ENCODE peak calls at places on chromosomes 13 and 19, in seven cellular contexts. J is fibroblast of lung, L is neural progenitor cell, E is PC-3, F is HCT116, T is H1, A is GM23248. R is an unnamed sample.

GRCh38 chr19:14203258-14203657 is 2.7 kb downstream of the ADGRL1 start:
- DNase-seq in J (no peak), L (no peak), E (no peak), F (no peak), T (peak; percentile 55), A (no peak), R (no peak)

GRCh38 chr19:55368701-55369563 is 1.3 kb downstream of the IL11 start:
- DNase-seq in J (peak; percentile 68), L (peak; percentile 63), E (peak; percentile 67), F (no peak), T (no peak), A (peak; percentile 93), R (no peak)

GRCh38 chr13:51999525-51999924 is 11.7 kb downstream of the ATP7B start:
- DNase-seq in J (peak; percentile 43), L (no peak), E (peak; percentile 38), F (no peak), T (no peak), A (peak; percentile 25), R (no peak)

GRCh38 chr13:94701313-94702180 is 10.8 kb downstream of the SOX21 start:
- DNase-seq in J (no peak), L (no peak), E (no peak), F (no peak), T (peak; percentile 60), A (no peak), R (no peak)

GRCh38 chr19:2449019-2449418 is 7.7 kb downstream of the LMNB2 start:
- DNase-seq in J (peak; percentile 32), L (no peak), E (no peak), F (no peak), T (no peak), A (peak; percentile 20), R (no peak)

GRCh38 chr19:20038358-20039202 is 725 bp downstream of the ZNF682 start:
- DNase-seq in J (peak; percentile 25), L (no peak), E (no peak), F (no peak), T (no peak), A (peak; percentile 63), R (no peak)

GRCh38 chr19:42054205-42054604 is 15.8 kb downstream of the GRIK5 start:
- DNase-seq in J (no peak), L (no peak), E (no peak), F (no peak), T (no peak), A (no peak), R (no peak)

GRCh38 chr19:3743486-3743885 is 18.0 kb downstream of the APBA3 start:
- DNase-seq in J (no peak), L (no peak), E (no peak), F (no peak), T (no peak), A (peak; percentile 23), R (no peak)

GRCh38 chr13:98254541-98254940 is 77.5 kb upstream of the RNF113B start:
- DNase-seq in J (peak; percentile 68), L (no peak), E (no peak), F (no peak), T (no peak), A (peak; percentile 85), R (peak; percentile 58)

GRCh38 chr19:54137913-54138776 is 583 bp downstream of the CNOT3 start:
- DNase-seq in J (no peak), L (peak; percentile 75), E (no peak), F (no peak), T (peak; percentile 67), A (peak; percentile 53), R (no peak)

GRCh38 chr19:3250675-3251074 is 26.2 kb downstream of the CELF5 start:
- DNase-seq in J (no peak), L (no peak), E (peak; percentile 38), F (peak; percentile 42), T (peak; percentile 64), A (peak; percentile 43), R (no peak)

GRCh38 chr13:57286511-57287098 is 119.6 kb downstream of the PRR20E start:
- DNase-seq in J (no peak), L (peak; percentile 82), E (no peak), F (no peak), T (no peak), A (no peak), R (no peak)

GRCh38 chr13:40589285-40590109 is 76.9 kb downstream of the FOXO1 start:
- DNase-seq in J (peak; percentile 77), L (peak; percentile 38), E (peak; percentile 53), F (no peak), T (no peak), A (peak; percentile 53), R (no peak)

GRCh38 chr19:3284759-3285646 is 60.5 kb downstream of the CELF5 start:
- DNase-seq in J (peak; percentile 25), L (peak; percentile 97), E (peak; percentile 95), F (peak; percentile 96), T (peak; percentile 100), A (peak; percentile 64), R (no peak)

GRCh38 chr19:5627395-5627904 is 4.6 kb downstream of the SAFB start:
- DNase-seq in J (peak; percentile 45), L (peak; percentile 19), E (no peak), F (no peak), T (no peak), A (peak; percentile 68), R (no peak)

DNA sequence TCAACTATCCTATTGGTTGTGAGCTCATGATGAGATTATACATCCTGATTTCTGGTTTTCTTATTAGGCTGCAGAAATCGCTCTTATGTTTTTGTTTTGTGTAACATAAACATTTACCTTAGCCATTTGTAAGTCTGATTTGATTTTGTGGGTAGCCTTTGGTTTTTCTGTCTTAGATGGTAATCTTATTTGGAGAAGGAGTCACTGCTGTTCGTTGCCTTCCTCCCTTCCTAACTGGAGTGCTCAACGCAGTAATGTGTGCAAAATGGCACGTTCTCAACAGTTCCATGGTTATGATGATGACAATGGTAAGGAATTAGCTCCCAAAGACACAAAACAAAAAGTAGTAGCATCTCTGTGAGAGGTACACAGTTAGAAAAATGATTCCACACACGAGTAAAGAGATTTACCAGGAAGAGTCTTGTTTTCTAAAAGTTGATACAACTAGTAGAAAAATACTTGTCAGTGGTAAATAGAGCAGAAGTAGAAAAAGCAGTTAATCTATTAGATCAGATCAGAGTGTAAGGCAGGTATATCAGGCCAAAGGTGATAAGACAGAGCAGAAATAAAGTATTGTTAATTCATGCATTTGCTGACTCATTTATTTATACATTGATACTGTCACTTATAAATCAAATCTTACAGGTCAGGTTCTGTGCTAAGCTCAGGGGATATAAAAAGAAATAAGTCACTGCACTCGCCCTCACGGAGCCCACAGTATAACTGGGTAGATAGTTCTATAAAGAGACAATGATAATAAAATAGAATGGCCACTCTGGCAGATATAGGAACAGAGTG is 270.0 kb downstream of the NALCN start:
- DNase-seq in J (peak; percentile 45), L (no peak), E (peak; percentile 52), F (no peak), T (no peak), A (no peak), R (no peak)
- H3K4me3 ChIP-seq in J (no peak overlapping the region), L (no peak overlapping the region), E (peak overlapping the region; percentile 19), F (no peak overlapping the region), T (no peak overlapping the region), A (no peak overlapping the region), R (no peak overlapping the region)

GRCh38 chr19:10517760-10518443 is 655 bp upstream of the S1PR5 start:
- DNase-seq in J (no peak), L (peak; percentile 39), E (peak; percentile 41), F (no peak), T (peak; percentile 87), A (peak; percentile 62), R (no peak)

GRCh38 chr19:10516064-10516385 is 1.2 kb downstream of the S1PR5 start:
- DNase-seq in J (no peak), L (no peak), E (no peak), F (no peak), T (no peak), A (no peak), R (no peak)

GRCh38 chr19:10517361-10517759 is at the start of gene S1PR5:
- DNase-seq in J (no peak), L (peak; percentile 54), E (no peak), F (no peak), T (no peak), A (peak; percentile 54), R (no peak)

GRCh38 chr19:10518444-10519361 is 1.5 kb upstream of the S1PR5 start:
- DNase-seq in J (no peak), L (peak; percentile 23), E (no peak), F (no peak), T (peak; percentile 59), A (no peak), R (no peak)

GRCh38 chr19:10516671-10517286 is 468 bp downstream of the S1PR5 start:
- DNase-seq in J (no peak), L (no peak), E (no peak), F (no peak), T (no peak), A (peak; percentile 48), R (no peak)
- H3K9ac ChIP-seq in J (no peak overlapping the region), L (no peak overlapping the region), E (no peak overlapping the region), F (peak overlapping the region; percentile 75), T (no peak overlapping the region), A (peak overlapping the region; percentile 53), R (peak overlapping the region; percentile 75)

GRCh38 chr19:18610556-18611326 is 1.9 kb upstream of the TMEM59L start:
- DNase-seq in J (no peak), L (peak; percentile 70), E (no peak), F (no peak), T (peak; percentile 66), A (no peak), R (no peak)
- TF ChIP-seq EZH2 in J (peak; percentile 81), L (peak; percentile 96), E (peak; percentile 97), F (no peak), T (peak; percentile 34), A (no peak), R (no peak)

GRCh38 chr19:40567750-40568494 is 8.8 kb upstream of the SHKBP1 start:
- DNase-seq in J (peak; percentile 11), L (peak; percentile 63), E (no peak), F (no peak), T (peak; percentile 74), A (peak; percentile 35), R (no peak)
- H3K4me3 ChIP-seq in J (peak overlapping the region; percentile 66), L (peak overlapping the region; percentile 45), E (no peak overlapping the region), F (no peak overlapping the region), T (peak overlapping the region; percentile 34), A (peak overlapping the region; percentile 64), R (no peak overlapping the region)

GRCh38 chr13:31048521-31048920 is 113.2 kb downstream of the HSPH1 start:
- DNase-seq in J (peak; percentile 48), L (peak; percentile 18), E (no peak), F (no peak), T (no peak), A (no peak), R (no peak)
- H3K9ac ChIP-seq in J (no peak overlapping the region), L (no peak overlapping the region), E (no peak overlapping the region), F (no peak overlapping the region), T (no peak overlapping the region), A (no peak overlapping the region), R (no peak overlapping the region)

DNA sequence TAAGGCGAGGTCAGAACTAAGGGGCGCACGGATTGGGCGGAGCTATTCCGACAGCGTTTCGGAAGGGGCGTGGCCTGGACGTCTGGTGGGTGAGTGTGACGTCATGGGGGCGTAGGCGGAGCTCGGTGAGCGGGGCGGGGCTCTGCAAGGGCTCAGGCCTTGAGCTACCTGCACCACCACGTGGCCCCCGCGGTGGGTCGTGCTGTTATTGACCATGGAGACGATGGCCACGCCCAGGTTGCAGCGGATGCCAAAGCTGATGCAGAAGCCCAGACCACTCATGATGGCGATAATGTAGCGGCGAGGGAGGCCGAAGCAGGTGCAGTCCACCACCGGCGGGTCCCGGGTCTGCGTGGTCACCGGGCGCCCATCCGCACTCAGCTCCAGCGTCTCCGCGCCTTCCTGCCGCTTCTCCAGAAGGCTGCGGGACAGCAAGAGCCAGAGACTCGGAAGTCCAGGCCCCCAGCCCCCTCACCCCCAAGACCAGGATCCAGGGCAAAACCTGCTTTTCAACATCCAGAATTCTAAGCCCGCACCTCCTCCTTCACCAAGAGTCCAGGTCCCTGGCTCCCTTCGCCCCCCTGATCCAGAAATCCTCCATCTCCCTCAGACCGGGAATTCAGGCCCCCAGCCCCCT is 4.8 kb downstream of the SLC17A7 start:
- DNase-seq in J (no peak), L (peak; percentile 91), E (no peak), F (no peak), T (peak; percentile 100), A (peak; percentile 54), R (no peak)
- TF ChIP-seq EZH2 in J (peak; percentile 92), L (peak; percentile 17), E (no peak), F (no peak), T (no peak), A (peak; percentile 25), R (no peak)

R was measured in SK-N-MC.